ENCODE peak calls at places on chromosomes 11 and 22, in four cellular contexts. One of them, this sample, is unnamed.

GRCh38 chr11:68312117-68312779 is at the start of gene LRP5:
- DNase-seq in pancreas: peak
- DNase-seq in lower lobe of right lung: no peak
- DNase-seq in fibroblast of lung: no peak
- DNase-seq in this sample: no peak

GRCh38 chr11:127223026-127223425 is 222.5 kb upstream of the KIRREL3 start:
- DNase-seq in pancreas: no peak
- DNase-seq in lower lobe of right lung: no peak
- DNase-seq in fibroblast of lung: no peak
- DNase-seq in this sample: no peak

GRCh38 chr11:130131957-130132850 is 27.4 kb upstream of the ST14 start:
- DNase-seq in pancreas: peak
- DNase-seq in fibroblast of lung: peak
- DNase-seq in lower lobe of right lung: no peak
- DNase-seq in this sample: peak

GRCh38 chr11:64855596-64856304 is 11.3 kb upstream of the CDC42BPG start:
- DNase-seq in pancreas: no peak
- DNase-seq in lower lobe of right lung: no peak
- DNase-seq in fibroblast of lung: no peak
- DNase-seq in this sample: no peak

GRCh38 chr11:1384206-1384965 is 5.3 kb upstream of the BRSK2 start:
- DNase-seq in pancreas: no peak
- DNase-seq in lower lobe of right lung: no peak
- DNase-seq in fibroblast of lung: no peak
- DNase-seq in this sample: no peak

GRCh38 chr11:36478700-36479329 is 31.3 kb downstream of the TRAF6 start:
- DNase-seq in pancreas: no peak
- DNase-seq in fibroblast of lung: peak
- DNase-seq in lower lobe of right lung: no peak
- DNase-seq in this sample: no peak

GRCh38 chr11:73308963-73309960 is 1.2 kb downstream of the ARHGEF17 start:
- DNase-seq in pancreas: peak
- DNase-seq in lower lobe of right lung: peak
- DNase-seq in fibroblast of lung: peak
- DNase-seq in this sample: peak

GRCh38 chr11:100816823-100817222 is 129.7 kb downstream of the ARHGAP42 start:
- DNase-seq in lower lobe of right lung: no peak
- DNase-seq in fibroblast of lung: no peak
- DNase-seq in pancreas: no peak
- DNase-seq in this sample: no peak

GRCh38 chr22:25598609-25599008 is 34.1 kb downstream of the GRK3 start:
- DNase-seq in fibroblast of lung: no peak
- DNase-seq in pancreas: no peak
- DNase-seq in lower lobe of right lung: no peak
- DNase-seq in this sample: no peak

GRCh38 chr11:134034496-134035381 is 34.1 kb upstream of the JAM3 start:
- DNase-seq in fibroblast of lung: no peak
- DNase-seq in lower lobe of right lung: no peak
- DNase-seq in pancreas: peak
- DNase-seq in this sample: no peak

GRCh38 chr11:59812220-59812619 is 1.6 kb upstream of the MRPL16 start:
- DNase-seq in lower lobe of right lung: no peak
- DNase-seq in fibroblast of lung: no peak
- DNase-seq in pancreas: no peak
- DNase-seq in this sample: no peak

GRCh38 chr11:23314162-23314561 is 453.9 kb upstream of the CCDC179 start:
- DNase-seq in lower lobe of right lung: no peak
- DNase-seq in pancreas: no peak
- DNase-seq in fibroblast of lung: no peak
- DNase-seq in this sample: no peak

GRCh38 chr22:31550871-31551370 is 54.6 kb downstream of the SFI1 start:
- DNase-seq in pancreas: no peak
- DNase-seq in lower lobe of right lung: no peak
- DNase-seq in fibroblast of lung: no peak
- DNase-seq in this sample: no peak

GRCh38 chr11:21622995-21623394 is 569.9 kb upstream of the ANO5 start:
- DNase-seq in pancreas: no peak
- DNase-seq in fibroblast of lung: no peak
- DNase-seq in lower lobe of right lung: no peak
- DNase-seq in this sample: no peak

GRCh38 chr11:131767421-131767820 is 397.0 kb downstream of the NTM start:
- DNase-seq in pancreas: no peak
- DNase-seq in lower lobe of right lung: no peak
- DNase-seq in fibroblast of lung: peak
- DNase-seq in this sample: no peak

GRCh38 chr22:47369020-47369419 is 606.6 kb downstream of the TBC1D22A start:
- DNase-seq in lower lobe of right lung: no peak
- DNase-seq in pancreas: no peak
- DNase-seq in fibroblast of lung: no peak
- DNase-seq in this sample: no peak

GRCh38 chr11:91800208-91800914 is 424.3 kb upstream of the FAT3 start:
- DNase-seq in pancreas: no peak
- DNase-seq in fibroblast of lung: no peak
- DNase-seq in lower lobe of right lung: no peak
- DNase-seq in this sample: no peak

GRCh38 chr11:121479355-121479754 is 26.6 kb upstream of the SORL1-AS1 start:
- DNase-seq in pancreas: no peak
- DNase-seq in fibroblast of lung: no peak
- DNase-seq in lower lobe of right lung: no peak
- DNase-seq in this sample: no peak

GRCh38 chr11:89125298-89125697 is 52.4 kb upstream of the TYR start:
- DNase-seq in fibroblast of lung: no peak
- DNase-seq in pancreas: no peak
- DNase-seq in lower lobe of right lung: no peak
- DNase-seq in this sample: no peak

GRCh38 chr11:133506023-133506422 is 26.3 kb downstream of the OPCML start:
- DNase-seq in pancreas: no peak
- DNase-seq in fibroblast of lung: no peak
- DNase-seq in lower lobe of right lung: no peak
- DNase-seq in this sample: no peak

GRCh38 chr11:91756829-91757480 is 467.7 kb upstream of the FAT3 start:
- DNase-seq in fibroblast of lung: no peak
- DNase-seq in pancreas: no peak
- DNase-seq in lower lobe of right lung: no peak
- DNase-seq in this sample: no peak

GRCh38 chr11:132056689-132057088 is 686.3 kb downstream of the NTM start:
- DNase-seq in lower lobe of right lung: no peak
- DNase-seq in pancreas: no peak
- DNase-seq in fibroblast of lung: peak
- DNase-seq in this sample: peak

GRCh38 chr22:39570226-39570625 is 327 bp upstream of the CACNA1I start:
- DNase-seq in fibroblast of lung: no peak
- DNase-seq in lower lobe of right lung: no peak
- DNase-seq in pancreas: no peak
- DNase-seq in this sample: no peak

GRCh38 chr22:39567135-39567946 is 3.2 kb upstream of the CACNA1I start:
- DNase-seq in fibroblast of lung: no peak
- DNase-seq in pancreas: no peak
- DNase-seq in lower lobe of right lung: no peak
- DNase-seq in this sample: no peak

GRCh38 chr22:39570665-39571064 is at the start of gene CACNA1I:
- DNase-seq in pancreas: no peak
- DNase-seq in fibroblast of lung: no peak
- DNase-seq in lower lobe of right lung: no peak
- DNase-seq in this sample: no peak

GRCh38 chr22:39569066-39569465 is 1.5 kb upstream of the CACNA1I start:
- DNase-seq in lower lobe of right lung: no peak
- DNase-seq in fibroblast of lung: no peak
- DNase-seq in pancreas: no peak
- DNase-seq in this sample: no peak

GRCh38 chr22:39568278-39568981 is 2.1 kb upstream of the CACNA1I start:
- DNase-seq in lower lobe of right lung: no peak
- DNase-seq in fibroblast of lung: no peak
- DNase-seq in pancreas: no peak
- DNase-seq in this sample: no peak
- H3K27ac ChIP-seq in lower lobe of right lung: no peak
- H3K27ac ChIP-seq in fibroblast of lung: no peak
- H3K27ac ChIP-seq in pancreas: no peak
- H3K27ac ChIP-seq in this sample: no peak

DNA sequence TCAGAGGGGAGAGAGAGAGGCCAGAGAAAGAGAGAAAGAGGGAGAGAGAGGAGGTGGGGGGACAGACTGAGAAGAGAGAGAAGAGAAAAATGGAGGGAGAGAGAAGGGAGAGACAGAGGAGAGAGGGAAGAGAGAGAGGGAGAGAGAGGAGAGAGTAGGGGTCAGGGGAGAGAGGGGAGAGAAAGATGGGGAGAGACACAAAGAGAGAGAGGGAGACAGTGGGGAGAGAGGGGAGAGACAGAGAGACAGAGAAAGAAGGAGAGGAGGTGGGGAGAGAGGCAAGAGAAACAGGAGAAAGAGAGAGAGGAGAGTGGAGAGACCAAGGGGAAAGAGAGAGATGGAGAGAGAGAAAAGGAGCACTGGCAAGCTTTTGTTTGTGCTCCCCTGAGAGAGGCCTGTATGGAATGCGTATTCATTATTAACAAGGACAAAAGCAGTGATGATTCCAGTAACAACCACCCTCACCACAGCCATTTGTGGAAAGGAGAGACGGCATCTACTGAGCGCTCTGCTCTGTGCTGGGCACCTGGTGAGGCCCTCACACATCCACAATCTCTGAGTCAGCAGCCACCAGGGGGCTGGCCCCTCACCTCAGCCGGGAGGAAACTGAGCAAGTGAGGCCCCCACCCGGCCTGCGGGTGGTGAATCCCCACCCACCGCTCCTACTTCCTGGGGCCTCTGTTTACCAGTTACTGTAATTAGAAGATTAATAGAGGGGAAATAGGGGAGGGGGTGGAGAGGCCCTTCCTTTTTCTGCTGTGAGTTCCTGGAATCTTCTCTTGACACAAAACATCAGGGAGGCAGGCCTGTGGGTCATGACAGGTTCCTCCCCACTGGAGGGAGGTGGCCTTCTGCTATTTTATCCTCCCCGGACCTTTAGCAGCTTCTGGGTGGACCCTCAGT is 14.7 kb upstream of the MIAT start:
- DNase-seq in lower lobe of right lung: peak
- DNase-seq in pancreas: no peak
- DNase-seq in fibroblast of lung: no peak
- DNase-seq in this sample: no peak
- H3K27ac ChIP-seq in lower lobe of right lung: peak
- H3K27ac ChIP-seq in pancreas: no peak
- H3K27ac ChIP-seq in fibroblast of lung: no peak
- H3K27ac ChIP-seq in this sample: no peak

DNA sequence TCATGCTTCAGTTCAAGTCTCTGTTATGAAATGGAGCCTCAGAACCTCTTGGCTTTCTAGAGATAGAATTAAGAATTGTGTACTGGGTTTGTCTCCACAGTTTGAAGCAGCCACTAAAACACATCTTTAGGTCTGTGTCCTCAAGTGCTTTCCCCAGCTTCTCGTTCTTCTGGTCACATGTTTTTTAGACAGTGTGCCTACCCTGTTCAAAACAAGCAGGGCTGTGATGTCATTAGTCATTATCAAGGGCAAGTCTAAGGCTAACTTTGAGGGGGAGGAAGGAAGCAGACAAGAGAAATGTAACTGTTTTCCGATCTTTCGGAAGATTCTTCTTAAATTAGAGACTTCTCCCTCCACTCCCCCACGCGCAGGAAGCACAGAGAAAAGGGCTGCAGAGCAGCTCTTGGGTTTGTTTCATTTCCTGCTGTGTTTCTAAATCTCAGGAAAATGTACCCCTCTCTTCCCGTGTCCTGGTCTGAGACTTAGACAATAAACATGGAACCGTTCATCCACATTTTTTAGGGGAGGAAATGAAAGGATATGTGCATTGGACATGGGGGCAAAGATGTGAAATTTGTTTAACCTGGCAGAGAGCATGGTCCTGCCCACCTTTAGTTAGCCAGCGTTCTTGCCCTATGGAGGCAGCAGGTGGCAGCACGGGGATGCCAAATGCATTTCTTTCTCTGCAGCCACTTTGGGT is 3.1 kb downstream of the AKIP1 start:
- DNase-seq in lower lobe of right lung: no peak
- DNase-seq in fibroblast of lung: peak
- DNase-seq in pancreas: no peak
- DNase-seq in this sample: no peak
- H3K27ac ChIP-seq in lower lobe of right lung: peak
- H3K27ac ChIP-seq in fibroblast of lung: peak
- H3K27ac ChIP-seq in pancreas: peak
- H3K27ac ChIP-seq in this sample: peak

GRCh38 chr11:12686246-12687060 is 12.2 kb downstream of the TEAD1 start:
- DNase-seq in lower lobe of right lung: no peak
- DNase-seq in pancreas: no peak
- DNase-seq in fibroblast of lung: no peak
- DNase-seq in this sample: no peak

GRCh38 chr11:12684821-12685220 is 10.6 kb downstream of the TEAD1 start:
- DNase-seq in lower lobe of right lung: no peak
- DNase-seq in fibroblast of lung: no peak
- DNase-seq in pancreas: no peak
- DNase-seq in this sample: no peak

GRCh38 chr11:12683857-12684256 is 9.6 kb downstream of the TEAD1 start:
- DNase-seq in fibroblast of lung: peak
- DNase-seq in lower lobe of right lung: no peak
- DNase-seq in pancreas: no peak
- DNase-seq in this sample: no peak

GRCh38 chr11:12684354-12684753 is 10.1 kb downstream of the TEAD1 start:
- DNase-seq in lower lobe of right lung: no peak
- DNase-seq in fibroblast of lung: no peak
- DNase-seq in pancreas: no peak
- DNase-seq in this sample: no peak

DNA sequence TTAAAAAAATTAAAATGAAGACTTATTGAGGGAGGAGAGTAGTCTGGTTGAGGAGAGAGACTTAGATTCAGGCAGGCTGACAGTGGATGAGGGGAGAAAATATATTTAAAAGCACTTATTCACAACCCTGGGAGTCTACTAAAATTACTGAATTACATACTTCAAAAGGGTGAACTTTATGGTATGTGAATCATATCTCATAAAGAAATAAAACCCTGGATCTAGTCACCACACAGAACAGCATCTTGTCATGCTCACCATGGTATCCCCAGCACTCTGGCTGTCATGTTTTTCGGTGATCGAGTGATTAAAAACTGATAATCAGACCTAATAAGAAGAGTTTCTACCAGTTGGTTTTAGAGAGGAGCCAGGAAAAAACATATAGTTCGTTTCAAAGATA is 11.0 kb downstream of the TEAD1 start:
- DNase-seq in lower lobe of right lung: no peak
- DNase-seq in fibroblast of lung: no peak
- DNase-seq in pancreas: no peak
- DNase-seq in this sample: no peak
- H3K27ac ChIP-seq in lower lobe of right lung: no peak
- H3K27ac ChIP-seq in fibroblast of lung: peak
- H3K27ac ChIP-seq in pancreas: no peak
- H3K27ac ChIP-seq in this sample: no peak

GRCh38 chr11:44651535-44652130 is 75.1 kb upstream of the TSPAN18 start:
- DNase-seq in lower lobe of right lung: no peak
- DNase-seq in fibroblast of lung: no peak
- DNase-seq in pancreas: no peak
- DNase-seq in this sample: no peak
- H3K27ac ChIP-seq in lower lobe of right lung: no peak
- H3K27ac ChIP-seq in fibroblast of lung: no peak
- H3K27ac ChIP-seq in pancreas: no peak
- H3K27ac ChIP-seq in this sample: no peak

GRCh38 chr11:216081-216974 is 8.8 kb downstream of the RIC8A start:
- DNase-seq in pancreas: no peak
- DNase-seq in fibroblast of lung: no peak
- DNase-seq in lower lobe of right lung: no peak
- DNase-seq in this sample: no peak
- H3K27ac ChIP-seq in pancreas: no peak
- H3K27ac ChIP-seq in fibroblast of lung: no peak
- H3K27ac ChIP-seq in lower lobe of right lung: no peak
- H3K27ac ChIP-seq in this sample: peak

This sample was measured in AG04450.